ENCODE peak calls at places on chromosomes 1 and 21, in six cellular contexts. U is RWPE1, B is T-helper 22 cell, V is small intestine, H is K562, W is ACHN. R is an unnamed sample.

GRCh38 chr1:15088146-15089025 is 65.2 kb upstream of the TMEM51 start:
- DNase-seq in U (no peak), B (no peak), V (no peak), H (no peak), W (no peak), R (peak)

GRCh38 chr1:36321119-36321951 is 2.1 kb downstream of the EVA1B start:
- DNase-seq in U (no peak), B (no peak), V (peak), H (peak), W (no peak), R (peak)

GRCh38 chr1:19300211-19300610 is 11.6 kb upstream of the AKR7A3 start:
- DNase-seq in U (no peak), B (no peak), V (no peak), H (no peak), W (no peak), R (no peak)

GRCh38 chr1:34879230-34879629 is 19.7 kb upstream of the SMIM12 start:
- DNase-seq in U (no peak), B (no peak), V (no peak), H (no peak), W (no peak), R (no peak)

GRCh38 chr1:198096390-198096789 is 60.4 kb upstream of the NEK7 start:
- DNase-seq in U (no peak), B (no peak), V (no peak), H (no peak), W (no peak), R (peak)

GRCh38 chr1:236638935-236639334 is 34.6 kb upstream of the HEATR1 start:
- DNase-seq in U (no peak), B (no peak), V (no peak), H (no peak), W (no peak), R (no peak)

GRCh38 chr1:94110021-94110761 is 10.8 kb downstream of the ABCA4 start:
- DNase-seq in U (no peak), B (no peak), V (no peak), H (no peak), W (no peak), R (no peak)

GRCh38 chr21:42200906-42201614 is 17.9 kb upstream of the ABCG1 start:
- DNase-seq in U (no peak), B (no peak), V (peak), H (no peak), W (no peak), R (no peak)

GRCh38 chr21:43790053-43790524 is 712 bp downstream of the RRP1 start:
- DNase-seq in U (no peak), B (no peak), V (no peak), H (no peak), W (no peak), R (peak)

GRCh38 chr21:34974162-34974981 is 74.7 kb downstream of the RUNX1 start:
- DNase-seq in U (no peak), B (peak), V (peak), H (no peak), W (peak), R (peak)

GRCh38 chr1:159921700-159922498 is 3.4 kb downstream of the TAGLN2 start:
- DNase-seq in U (no peak), B (no peak), V (no peak), H (peak), W (no peak), R (peak)

GRCh38 chr1:43541141-43541540 is 10.5 kb downstream of the PTPRF start:
- DNase-seq in U (no peak), B (no peak), V (no peak), H (no peak), W (no peak), R (no peak)

R was measured in iris pigment epithelial cell.